ENCODE peak calls at places on chromosomes 6 and 20, in five cellular contexts. B is astrocyte of the spinal cord, H is lung, F is psoas muscle, O is GM23338. D is an unnamed sample.

GRCh38 chr6:34285571-34285970 is 36.8 kb upstream of the SMIM29 start:
- DNase-seq in O (no peak), B (no peak), H (no peak), F (no peak), D (no peak)

GRCh38 chr20:8305449-8305978 is 173.4 kb downstream of the PLCB1 start:
- DNase-seq in B (peak), F (no peak), H (peak), O (peak), D (peak)

GRCh38 chr6:46781478-46782378 is 11.5 kb upstream of the MEP1A start:
- DNase-seq in B (peak), H (peak), F (no peak), O (peak), D (no peak)

GRCh38 chr6:30060634-30060981 is 457 bp upstream of the POLR1H start:
- DNase-seq in H (no peak), O (peak), F (peak), B (no peak), D (no peak)

GRCh38 chr6:34243131-34243771 is 5.6 kb downstream of the SMIM29 start:
- DNase-seq in B (peak), F (no peak), H (no peak), O (no peak), D (no peak)

GRCh38 chr20:8152847-8153246 is 20.8 kb downstream of the PLCB1 start:
- DNase-seq in H (no peak), B (no peak), O (no peak), F (no peak), D (no peak)

GRCh38 chr6:170146640-170147039 is 144.2 kb downstream of the DLL1 start:
- DNase-seq in H (no peak), F (peak), O (no peak), B (no peak), D (no peak)

GRCh38 chr6:98136333-98136732 is 698.0 kb upstream of the POU3F2 start:
- DNase-seq in O (no peak), H (no peak), B (no peak), F (no peak), D (no peak)

GRCh38 chr6:125789576-125790402 is 971 bp upstream of the NCOA7 start:
- DNase-seq in B (peak), O (peak), H (peak), F (peak), D (no peak)

GRCh38 chr20:51022803-51023616 is at the start of gene KCNG1:
- DNase-seq in F (peak), B (peak), H (peak), O (peak), D (no peak)

GRCh38 chr20:36538026-36538764 is 3.1 kb upstream of the MYL9 start:
- DNase-seq in H (no peak), B (peak), F (no peak), O (no peak), D (no peak)

GRCh38 chr6:28656715-28657114 is 131.0 kb downstream of the GPX5 start:
- DNase-seq in O (no peak), B (no peak), H (no peak), F (no peak), D (no peak)

GRCh38 chr6:35094183-35094582 is 47.0 kb downstream of the TCP11 start:
- DNase-seq in B (no peak), O (no peak), H (no peak), F (no peak), D (no peak)

GRCh38 chr6:44569931-44570385 is 182.5 kb downstream of the CDC5L start:
- DNase-seq in O (no peak), H (no peak), B (peak), F (peak), D (no peak)

GRCh38 chr6:6599468-6599873 is 11.0 kb downstream of the LY86 start:
- DNase-seq in F (no peak), H (no peak), O (no peak), B (no peak), D (no peak)

GRCh38 chr6:72621243-72622093 is at the start of gene KCNQ5:
- DNase-seq in H (peak), B (peak), O (peak), F (peak), D (no peak)

GRCh38 chr6:7424967-7425807 is 35.6 kb downstream of the RIOK1 start:
- DNase-seq in B (no peak), O (peak), H (no peak), F (no peak), D (no peak)

GRCh38 chr20:54138427-54138826 is 35.4 kb downstream of the CYP24A1 start:
- DNase-seq in H (no peak), B (no peak), O (no peak), F (no peak), D (no peak)

GRCh38 chr20:54140067-54140466 is 33.7 kb downstream of the CYP24A1 start:
- DNase-seq in B (no peak), F (no peak), H (no peak), O (no peak), D (no peak)

GRCh38 chr20:54140486-54140885 is 33.3 kb downstream of the CYP24A1 start:
- DNase-seq in H (no peak), F (no peak), O (no peak), B (no peak), D (no peak)

GRCh38 chr20:54140927-54141566 is 32.7 kb downstream of the CYP24A1 start:
- DNase-seq in H (no peak), O (no peak), B (peak), F (no peak), D (no peak)

GRCh38 chr20:54139188-54139587 is 34.6 kb downstream of the CYP24A1 start:
- DNase-seq in O (no peak), H (no peak), F (no peak), B (no peak), D (no peak)
- TF ChIP-seq CTCF in O (no peak), H (no peak), F (no peak), B (no peak), D (no peak)

DNA sequence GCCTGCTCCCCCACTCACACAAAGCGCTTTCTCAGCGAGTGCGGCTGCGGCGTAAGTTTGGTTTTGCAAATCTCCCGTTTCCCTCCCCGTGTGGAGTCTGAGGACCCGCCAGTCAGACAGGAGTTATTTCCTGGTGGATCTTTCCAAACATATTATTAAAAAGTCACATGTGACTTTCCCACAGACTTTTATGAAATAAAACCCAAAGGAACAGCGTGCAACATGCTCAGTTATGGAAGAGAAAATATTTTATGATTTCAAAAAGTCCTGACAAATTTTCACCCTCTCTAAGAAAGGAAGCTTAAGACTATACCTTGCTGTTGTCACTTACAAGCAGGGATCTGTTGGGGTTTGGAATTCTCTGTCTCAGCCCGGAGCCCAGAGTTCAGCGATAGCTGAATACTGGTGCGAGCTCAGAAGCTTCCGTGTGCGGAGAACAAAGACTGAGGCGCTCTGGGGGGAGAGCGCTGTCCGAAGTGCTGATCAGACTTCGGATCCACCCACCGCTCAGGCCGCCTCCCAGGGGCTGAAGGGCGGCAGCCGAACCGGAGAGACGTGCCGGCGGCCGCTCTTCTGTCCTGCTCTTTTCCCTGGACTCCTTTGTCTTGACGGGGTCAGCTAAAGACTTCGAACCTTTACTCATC is 2.5 kb upstream of the MYT1 start:
- DNase-seq in B (peak), H (no peak), F (no peak), O (peak), D (no peak)
- H3K4me3 ChIP-seq in B (no peak), H (no peak), F (no peak), O (peak), D (no peak)

DNA sequence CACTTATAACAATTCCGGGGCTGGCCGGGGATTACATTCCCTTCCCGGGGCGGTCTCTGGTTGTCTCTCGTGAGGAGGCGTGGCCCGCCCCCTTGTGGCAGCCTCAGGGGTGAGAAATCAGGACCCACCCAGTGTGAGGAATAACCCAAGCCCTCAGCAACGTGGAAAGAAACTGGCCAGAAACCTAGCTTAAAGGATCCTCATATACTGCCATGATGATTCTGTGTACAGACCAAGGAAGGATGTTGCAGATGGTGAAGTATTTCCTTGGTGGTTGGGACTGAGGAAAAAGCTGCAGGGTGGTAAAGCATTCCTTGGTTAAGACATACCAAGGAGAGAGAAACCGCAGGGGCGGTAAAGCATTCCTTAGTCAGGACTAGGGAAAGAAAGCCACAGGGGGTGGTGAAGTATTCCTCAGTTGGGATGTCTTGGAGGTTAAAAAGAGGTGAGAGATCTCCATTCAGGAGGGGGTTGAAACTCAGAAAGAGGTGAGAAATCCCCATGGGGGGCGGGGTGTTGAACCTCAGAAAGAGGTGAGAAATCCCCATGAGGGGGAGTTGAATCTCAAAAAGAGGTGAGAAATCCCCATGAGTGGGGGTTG is 238.2 kb downstream of the RNGTT start:
- DNase-seq in B (peak), F (peak), H (no peak), O (peak), D (peak)
- TF ChIP-seq CTCF in B (peak), F (no peak), H (no peak), O (peak), D (peak)

GRCh38 chr6:120816862-120817261 is 517.4 kb downstream of the TBC1D32 start:
- DNase-seq in F (no peak), O (no peak), H (no peak), B (no peak), D (no peak)
- H3K4me3 ChIP-seq in F (no peak), O (no peak), H (no peak), B (no peak), D (no peak)

GRCh38 chr6:9535106-9535505 is 879.8 kb downstream of the TFAP2A start:
- DNase-seq in F (no peak), H (no peak), B (no peak), O (no peak), D (no peak)

GRCh38 chr6:9540126-9540525 is 874.7 kb downstream of the TFAP2A start:
- DNase-seq in H (no peak), F (no peak), O (no peak), B (no peak), D (no peak)

GRCh38 chr6:9537381-9537780 is 877.5 kb downstream of the TFAP2A start:
- DNase-seq in F (no peak), O (no peak), H (no peak), B (peak), D (no peak)

GRCh38 chr6:9540534-9541126 is 874.2 kb downstream of the TFAP2A start:
- DNase-seq in O (peak), F (no peak), B (peak), H (no peak), D (no peak)

DNA sequence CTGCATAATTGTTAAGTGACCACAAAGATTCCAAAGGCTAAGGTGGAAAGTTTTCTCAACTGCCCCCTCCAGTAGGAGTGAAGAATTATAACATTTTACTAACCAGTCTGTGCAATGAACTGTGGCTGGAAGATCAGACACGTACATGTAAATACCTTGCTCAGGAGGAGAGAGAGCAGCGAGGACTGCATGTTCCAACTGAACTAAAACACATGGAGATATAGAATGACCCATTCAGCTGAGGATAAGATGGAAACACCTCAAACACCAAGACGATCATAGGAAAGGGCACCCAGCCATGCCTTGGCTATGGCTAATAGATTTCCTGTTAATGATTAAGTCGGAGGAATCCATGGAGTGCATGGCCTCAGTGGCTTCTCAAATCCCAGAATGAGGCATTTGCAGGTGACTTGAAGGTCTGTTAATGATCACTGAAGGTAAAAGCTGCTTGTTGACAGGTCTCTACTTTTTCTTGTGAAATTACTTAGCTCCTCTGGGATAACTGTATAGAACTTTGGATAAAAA is 875.6 kb downstream of the TFAP2A start:
- DNase-seq in B (no peak), O (no peak), H (no peak), F (no peak), D (no peak)
- TF ChIP-seq CTCF in B (no peak), O (no peak), H (no peak), F (no peak), D (no peak)

DNA sequence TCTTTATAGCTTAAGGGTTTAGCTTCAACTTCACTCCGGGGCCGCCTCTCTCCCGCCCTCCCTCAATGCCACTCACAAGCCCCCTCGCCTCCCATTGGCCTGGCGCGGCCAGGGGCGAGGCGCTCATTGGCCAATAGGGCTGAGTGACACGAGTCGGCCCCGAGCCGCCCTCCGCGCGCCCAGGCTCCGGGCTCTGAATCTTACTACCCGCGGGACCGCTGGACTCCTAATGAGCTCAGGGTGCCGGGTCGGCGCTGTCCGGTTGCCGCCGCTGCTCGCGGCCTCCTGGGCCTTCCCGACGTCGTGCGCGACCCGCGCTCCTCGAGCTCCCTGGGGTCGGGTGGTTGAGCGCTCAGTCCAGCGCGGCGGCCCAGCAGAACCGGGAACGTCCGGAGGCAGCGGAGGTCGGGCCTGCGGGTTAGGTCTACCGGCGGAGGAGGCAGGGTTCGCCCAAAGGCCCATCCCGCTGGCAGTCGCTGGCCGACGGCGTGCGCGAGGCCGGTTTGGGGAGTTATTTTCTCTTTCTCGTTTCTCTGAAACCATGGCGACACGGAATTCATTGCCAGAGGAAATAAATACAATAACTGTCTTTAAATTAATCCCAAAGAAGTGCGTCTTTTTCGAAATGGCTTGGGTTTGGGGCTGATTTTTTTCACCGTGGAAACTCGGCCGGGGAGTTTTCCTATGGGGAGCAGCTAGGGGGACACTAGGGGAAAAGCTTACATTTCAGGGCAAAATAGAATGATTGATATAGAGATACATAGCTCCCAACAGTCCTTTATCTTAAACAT is at the start of gene SIM1:
- DNase-seq in H (no peak), B (peak), F (peak), O (peak), D (no peak)
- H3K4me3 ChIP-seq in H (no peak), B (peak), F (peak), O (peak), D (peak)

DNA sequence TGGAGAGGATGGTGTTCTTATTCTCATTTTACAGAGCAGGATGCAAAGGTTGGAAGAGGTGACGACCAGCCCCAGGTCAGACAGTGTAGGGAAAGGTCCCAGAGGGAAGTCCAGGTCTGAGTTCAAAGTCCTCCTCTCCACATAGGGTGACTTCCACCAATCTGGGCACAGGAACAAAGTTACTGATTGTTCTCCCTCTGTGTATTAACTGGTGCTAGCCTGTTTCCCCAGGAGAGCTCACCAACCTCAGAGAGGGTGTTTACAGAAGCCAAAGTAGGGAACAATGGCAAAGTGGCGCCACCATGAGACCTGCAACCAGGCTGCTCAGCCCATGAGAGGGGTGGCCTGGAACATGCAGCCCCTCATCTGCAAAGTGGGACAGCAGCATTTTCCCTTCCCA is 16.8 kb upstream of the SIRPB1 start:
- DNase-seq in B (no peak), O (peak), F (no peak), H (no peak), D (no peak)
- TF ChIP-seq CTCF in B (no peak), O (no peak), F (no peak), H (no peak), D (no peak)

D was measured in GM12864.